ENCODE peak calls at places on chromosomes 16 and 17, in four cellular contexts. One of them, this sample, is unnamed.

GRCh38 chr17:39756376-39757079 is 18.8 kb downstream of the GRB7 start:
- DNase-seq in fibroblast of lung: no peak
- DNase-seq in Karpas-422: peak; percentile 91
- DNase-seq in SK-N-SH: no peak
- DNase-seq in this sample: no peak

GRCh38 chr16:51573191-51573590 is 422.1 kb upstream of the SALL1 start:
- DNase-seq in fibroblast of lung: no peak
- DNase-seq in SK-N-SH: no peak
- DNase-seq in Karpas-422: no peak
- DNase-seq in this sample: no peak

GRCh38 chr17:19417611-19418010 is 6.6 kb downstream of the RNF112 start:
- DNase-seq in Karpas-422: no peak
- DNase-seq in SK-N-SH: no peak
- DNase-seq in fibroblast of lung: no peak
- DNase-seq in this sample: peak; percentile 14

GRCh38 chr17:75684249-75684648 is 17.1 kb downstream of the SAP30BP start:
- DNase-seq in fibroblast of lung: no peak
- DNase-seq in SK-N-SH: no peak
- DNase-seq in Karpas-422: no peak
- DNase-seq in this sample: peak; percentile 53

GRCh38 chr16:70809392-70810060 is 8.6 kb upstream of the VAC14 start:
- DNase-seq in fibroblast of lung: no peak
- DNase-seq in SK-N-SH: no peak
- DNase-seq in Karpas-422: peak; percentile 37
- DNase-seq in this sample: peak; percentile 44

GRCh38 chr17:43442711-43443110 is 41.1 kb upstream of the DHX8 start:
- DNase-seq in fibroblast of lung: no peak
- DNase-seq in Karpas-422: no peak
- DNase-seq in SK-N-SH: no peak
- DNase-seq in this sample: peak; percentile 58

GRCh38 chr17:20116683-20117309 is 107.6 kb downstream of the SPECC1 start:
- DNase-seq in Karpas-422: peak; percentile 84
- DNase-seq in fibroblast of lung: peak; percentile 65
- DNase-seq in SK-N-SH: peak; percentile 66
- DNase-seq in this sample: peak; percentile 38

GRCh38 chr17:6241996-6242395 is 171.8 kb downstream of the WSCD1 start:
- DNase-seq in SK-N-SH: no peak
- DNase-seq in fibroblast of lung: no peak
- DNase-seq in Karpas-422: no peak
- DNase-seq in this sample: no peak

GRCh38 chr17:10754861-10755591 is 25.2 kb upstream of the TMEM220 start:
- DNase-seq in SK-N-SH: no peak
- DNase-seq in Karpas-422: no peak
- DNase-seq in fibroblast of lung: no peak
- DNase-seq in this sample: no peak

GRCh38 chr17:9294661-9295210 is 273.4 kb downstream of the NTN1 start:
- DNase-seq in SK-N-SH: no peak
- DNase-seq in Karpas-422: peak; percentile 56
- DNase-seq in fibroblast of lung: no peak
- DNase-seq in this sample: no peak

GRCh38 chr16:82470506-82471196 is 156.1 kb upstream of the CDH13 start:
- DNase-seq in SK-N-SH: no peak
- DNase-seq in fibroblast of lung: peak; percentile 0
- DNase-seq in Karpas-422: no peak
- DNase-seq in this sample: no peak

GRCh38 chr17:7579001-7579838 is at the start of gene CD68:
- DNase-seq in fibroblast of lung: peak; percentile 92
- DNase-seq in SK-N-SH: peak; percentile 58
- DNase-seq in Karpas-422: peak; percentile 96
- DNase-seq in this sample: peak; percentile 98

GRCh38 chr17:10314332-10314731 is 58.5 kb downstream of the MYH13 start:
- DNase-seq in Karpas-422: no peak
- DNase-seq in fibroblast of lung: no peak
- DNase-seq in SK-N-SH: no peak
- DNase-seq in this sample: no peak

GRCh38 chr17:36048061-36048460 is 16.0 kb upstream of the CCL18 start:
- DNase-seq in SK-N-SH: no peak
- DNase-seq in fibroblast of lung: no peak
- DNase-seq in Karpas-422: no peak
- DNase-seq in this sample: no peak

GRCh38 chr16:747978-748746 is 7.4 kb upstream of the CIAO3 start:
- DNase-seq in Karpas-422: no peak
- DNase-seq in SK-N-SH: no peak
- DNase-seq in fibroblast of lung: no peak
- DNase-seq in this sample: no peak

GRCh38 chr17:47702391-47702995 is 8.5 kb downstream of the TBKBP1 start:
- DNase-seq in SK-N-SH: no peak
- DNase-seq in Karpas-422: no peak
- DNase-seq in fibroblast of lung: no peak
- DNase-seq in this sample: no peak
- H3K4me2 ChIP-seq in SK-N-SH: no peak overlapping the region
- H3K4me2 ChIP-seq in Karpas-422: no peak overlapping the region
- H3K4me2 ChIP-seq in fibroblast of lung: no peak overlapping the region
- H3K4me2 ChIP-seq in this sample: no peak overlapping the region

GRCh38 chr17:12137859-12138258 is 117.2 kb downstream of the MAP2K4 start:
- DNase-seq in Karpas-422: no peak
- DNase-seq in SK-N-SH: no peak
- DNase-seq in fibroblast of lung: no peak
- DNase-seq in this sample: no peak

GRCh38 chr17:12136243-12136642 is 115.6 kb downstream of the MAP2K4 start:
- DNase-seq in Karpas-422: no peak
- DNase-seq in fibroblast of lung: no peak
- DNase-seq in SK-N-SH: no peak
- DNase-seq in this sample: no peak

GRCh38 chr17:12136646-12137045 is 116.0 kb downstream of the MAP2K4 start:
- DNase-seq in Karpas-422: no peak
- DNase-seq in fibroblast of lung: no peak
- DNase-seq in SK-N-SH: no peak
- DNase-seq in this sample: no peak

GRCh38 chr17:12140685-12141084 is 120.0 kb downstream of the MAP2K4 start:
- DNase-seq in SK-N-SH: no peak
- DNase-seq in Karpas-422: peak; percentile 14
- DNase-seq in fibroblast of lung: no peak
- DNase-seq in this sample: no peak
- H3K36me3 ChIP-seq in SK-N-SH: peaks cover 44% of the 10 kb centered on the region
- H3K36me3 ChIP-seq in Karpas-422: peaks cover 5% of the 10 kb centered on the region
- H3K36me3 ChIP-seq in fibroblast of lung: peaks cover 3% of the 10 kb centered on the region
- H3K36me3 ChIP-seq in this sample: peaks cover 23% of the 10 kb centered on the region

GRCh38 chr17:27540300-27541105 is 84.3 kb downstream of the KSR1 start:
- DNase-seq in fibroblast of lung: peak; percentile 100
- DNase-seq in Karpas-422: no peak
- DNase-seq in SK-N-SH: no peak
- DNase-seq in this sample: peak; percentile 49
- H4K20me1 ChIP-seq in fibroblast of lung: no peaks in the 10 kb centered on the region
- H4K20me1 ChIP-seq in Karpas-422: no peaks in the 10 kb centered on the region
- H4K20me1 ChIP-seq in SK-N-SH: no peaks in the 10 kb centered on the region
- H4K20me1 ChIP-seq in this sample: no peaks in the 10 kb centered on the region

GRCh38 chr16:21121150-21121549 is 29.5 kb downstream of the DNAH3 start:
- DNase-seq in fibroblast of lung: no peak
- DNase-seq in SK-N-SH: no peak
- DNase-seq in Karpas-422: no peak
- DNase-seq in this sample: no peak

GRCh38 chr16:21116148-21116693 is 34.4 kb downstream of the DNAH3 start:
- DNase-seq in fibroblast of lung: peak; percentile 4
- DNase-seq in SK-N-SH: no peak
- DNase-seq in Karpas-422: peak; percentile 94
- DNase-seq in this sample: no peak

DNA sequence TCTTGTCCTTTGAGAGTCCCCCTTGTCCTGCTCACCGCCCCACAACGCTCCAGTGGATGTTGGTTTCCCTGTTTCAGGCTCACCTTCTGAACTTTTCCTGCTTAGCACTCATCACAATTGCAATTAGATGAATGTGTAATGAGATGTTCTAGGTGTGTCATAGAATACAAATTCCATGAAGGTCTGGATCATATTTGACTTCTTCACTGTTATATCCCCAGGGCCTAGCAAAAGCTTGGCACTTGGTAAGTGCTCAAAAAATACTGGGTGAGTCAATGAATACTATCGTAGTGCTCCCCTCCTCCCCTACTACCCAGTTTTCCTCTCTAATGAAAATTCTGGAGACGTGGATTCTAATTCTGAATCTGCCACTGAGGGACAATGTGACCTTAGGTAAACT is 33.1 kb downstream of the DNAH3 start:
- DNase-seq in SK-N-SH: no peak
- DNase-seq in Karpas-422: no peak
- DNase-seq in fibroblast of lung: no peak
- DNase-seq in this sample: no peak
- H3K4me2 ChIP-seq in SK-N-SH: no peak overlapping the region
- H3K4me2 ChIP-seq in Karpas-422: peak overlapping the region; percentile 74
- H3K4me2 ChIP-seq in fibroblast of lung: no peak overlapping the region
- H3K4me2 ChIP-seq in this sample: no peak overlapping the region

GRCh38 chr16:74468807-74469511 is 47.7 kb upstream of the CLEC18B start:
- DNase-seq in Karpas-422: no peak
- DNase-seq in fibroblast of lung: no peak
- DNase-seq in SK-N-SH: no peak
- DNase-seq in this sample: no peak
- H3K36me3 ChIP-seq in Karpas-422: peaks cover 31% of the 10 kb centered on the region
- H3K36me3 ChIP-seq in fibroblast of lung: peaks cover 20% of the 10 kb centered on the region
- H3K36me3 ChIP-seq in SK-N-SH: peaks cover 61% of the 10 kb centered on the region
- H3K36me3 ChIP-seq in this sample: peaks cover 21% of the 10 kb centered on the region

DNA sequence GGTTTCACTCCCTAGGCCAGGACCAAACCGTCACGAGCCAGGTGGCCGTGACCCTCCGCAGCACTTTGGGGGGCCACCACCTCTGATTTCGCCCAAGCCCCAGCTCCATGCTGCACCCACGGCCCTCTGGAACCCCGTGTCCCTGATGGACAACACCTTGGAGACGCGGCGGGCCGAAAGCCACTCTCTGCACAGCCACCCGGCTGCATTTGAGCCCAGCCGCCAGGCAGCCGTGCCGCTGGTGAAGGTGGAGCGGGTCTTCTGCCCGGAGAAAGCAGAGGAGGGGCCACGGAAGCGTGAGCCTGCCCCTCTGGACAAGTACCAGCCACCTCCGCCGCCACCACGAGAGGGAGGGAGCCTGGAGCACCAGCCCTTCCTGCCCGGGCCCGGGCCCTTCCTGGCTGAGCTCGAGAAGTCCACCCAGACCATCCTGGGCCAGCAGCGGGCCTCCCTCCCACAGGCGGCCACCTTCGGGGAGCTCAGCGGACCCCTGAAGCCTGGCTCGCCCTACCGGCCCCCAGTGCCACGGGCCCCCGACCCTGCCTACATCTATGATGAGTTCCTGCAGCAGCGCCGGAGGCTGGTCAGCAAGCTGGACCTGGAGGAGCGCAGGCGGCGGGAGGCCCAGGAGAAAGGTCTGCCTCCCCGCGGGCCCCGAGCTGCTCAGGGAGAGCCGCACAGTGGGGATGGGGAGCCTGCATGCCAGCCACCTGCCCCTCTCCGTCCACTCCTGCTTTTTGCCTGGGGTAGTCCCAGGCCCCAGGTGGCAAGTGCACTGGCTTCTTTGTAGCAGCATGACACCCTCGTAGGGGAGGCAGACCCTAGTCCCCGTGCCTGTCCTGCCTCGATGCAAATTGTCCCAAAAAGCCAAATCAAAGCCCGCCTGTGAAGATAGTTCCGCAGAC is 27.4 kb downstream of the GINS2 start:
- DNase-seq in Karpas-422: no peak
- DNase-seq in fibroblast of lung: no peak
- DNase-seq in SK-N-SH: no peak
- DNase-seq in this sample: no peak
- H4K20me1 ChIP-seq in Karpas-422: peaks cover 13% of the 10 kb centered on the region
- H4K20me1 ChIP-seq in fibroblast of lung: no peaks in the 10 kb centered on the region
- H4K20me1 ChIP-seq in SK-N-SH: peaks cover 4% of the 10 kb centered on the region
- H4K20me1 ChIP-seq in this sample: peaks cover 3% of the 10 kb centered on the region

DNA sequence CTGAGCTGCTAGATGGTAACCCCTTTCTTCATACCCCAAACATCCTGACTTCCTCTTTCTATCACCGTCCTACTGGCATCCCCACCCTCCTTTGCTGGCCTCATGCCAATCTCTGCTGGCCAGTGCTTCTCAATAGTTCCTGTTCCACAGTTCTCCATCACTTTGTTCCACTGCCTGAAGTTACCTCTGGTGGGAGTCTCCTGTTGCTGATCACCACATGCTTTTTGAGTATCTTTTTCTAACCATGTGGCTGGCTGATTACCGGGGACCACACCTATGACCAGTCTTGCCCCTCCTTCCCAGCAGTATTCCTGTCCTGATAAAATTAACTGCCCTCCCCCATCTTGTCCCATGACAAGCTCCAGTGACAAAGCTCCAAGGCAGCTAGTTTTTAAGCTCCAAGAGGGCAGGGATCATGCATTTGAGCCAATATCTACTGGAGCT is 380.4 kb upstream of the CCL2 start:
- DNase-seq in Karpas-422: peak; percentile 44
- DNase-seq in SK-N-SH: no peak
- DNase-seq in fibroblast of lung: no peak
- DNase-seq in this sample: no peak
- H3K4me2 ChIP-seq in Karpas-422: no peak overlapping the region
- H3K4me2 ChIP-seq in SK-N-SH: no peak overlapping the region
- H3K4me2 ChIP-seq in fibroblast of lung: no peak overlapping the region
- H3K4me2 ChIP-seq in this sample: no peak overlapping the region

GRCh38 chr17:81542431-81543338 is 9.5 kb downstream of the FAAP100 start:
- DNase-seq in fibroblast of lung: no peak
- DNase-seq in Karpas-422: no peak
- DNase-seq in SK-N-SH: no peak
- DNase-seq in this sample: no peak

GRCh38 chr17:81539961-81540675 is 11.9 kb downstream of the FSCN2 start:
- DNase-seq in SK-N-SH: no peak
- DNase-seq in Karpas-422: no peak
- DNase-seq in fibroblast of lung: no peak
- DNase-seq in this sample: no peak

GRCh38 chr17:81539571-81539900 is 11.4 kb downstream of the FSCN2 start:
- DNase-seq in SK-N-SH: no peak
- DNase-seq in Karpas-422: no peak
- DNase-seq in fibroblast of lung: no peak
- DNase-seq in this sample: no peak

GRCh38 chr17:81540676-81541027 is 11.5 kb downstream of the FAAP100 start:
- DNase-seq in Karpas-422: no peak
- DNase-seq in fibroblast of lung: no peak
- DNase-seq in SK-N-SH: no peak
- DNase-seq in this sample: no peak

GRCh38 chr17:81541123-81541522 is 11.0 kb downstream of the FAAP100 start:
- DNase-seq in Karpas-422: no peak
- DNase-seq in fibroblast of lung: no peak
- DNase-seq in SK-N-SH: no peak
- DNase-seq in this sample: no peak
- H3K36me3 ChIP-seq in Karpas-422: no peaks in the 10 kb centered on the region
- H3K36me3 ChIP-seq in fibroblast of lung: peaks cover 25% of the 10 kb centered on the region
- H3K36me3 ChIP-seq in SK-N-SH: peaks cover 26% of the 10 kb centered on the region
- H3K36me3 ChIP-seq in this sample: peaks cover 3% of the 10 kb centered on the region